ENCODE peak calls at places on chromosome 22, in ten cellular contexts. X is fibroblast of lung, N is MM.1S, B is adipocyte, O is IMR-90, H is astrocyte, K is neuronal stem cell, G is neural progenitor cell, L is colonic mucosa, U is mesenchymal stem cell. F is an unnamed sample. For H3K4me1, the result is how much of the 10 kb centered on the place peaks cover.

GRCh38 chr22:48734359-48734758 is 1093.3 kb downstream of the BRD1 start:
- DNase-seq in X (no peak), N (no peak), B (no peak), O (no peak), H (no peak), K (no peak), G (no peak), L (no peak), U (no peak), F (no peak)

GRCh38 chr22:49969751-49970527 is 9.4 kb downstream of the PIM3 start:
- DNase-seq in X (no peak), N (peak), B (no peak), O (no peak), H (no peak), K (no peak), G (no peak), L (peak), U (no peak), F (peak)

GRCh38 chr22:26529345-26529744 is 17.1 kb upstream of the TFIP11 start:
- DNase-seq in X (peak), N (no peak), B (peak), O (no peak), H (no peak), K (no peak), G (no peak), L (no peak), U (no peak), F (no peak)

GRCh38 chr22:21815357-21815756 is 52.1 kb downstream of the MAPK1 start:
- DNase-seq in X (no peak), N (no peak), B (no peak), O (no peak), H (no peak), K (no peak), G (no peak), L (no peak), U (no peak), F (no peak)

GRCh38 chr22:39207141-39208012 is 37.4 kb downstream of the PDGFB start:
- DNase-seq in X (peak), N (no peak), B (no peak), O (peak), H (peak), K (no peak), G (no peak), L (no peak), U (no peak), F (peak)

GRCh38 chr22:24140357-24140756 is 40.9 kb upstream of the SUSD2 start:
- DNase-seq in X (peak), N (no peak), B (no peak), O (peak), H (no peak), K (no peak), G (no peak), L (no peak), U (no peak), F (no peak)

GRCh38 chr22:41563051-41563711 is 2.4 kb downstream of the CSDC2 start:
- DNase-seq in X (peak), N (no peak), B (peak), O (peak), H (peak), K (no peak), G (no peak), L (no peak), U (peak), F (peak)

GRCh38 chr22:45454260-45454659 is 40.8 kb downstream of the RIBC2 start:
- DNase-seq in X (peak), N (no peak), B (peak), O (peak), H (no peak), K (no peak), G (no peak), L (no peak), U (no peak), F (no peak)

GRCh38 chr22:19213001-19213400 is 34.5 kb upstream of the SLC25A1 start:
- DNase-seq in X (no peak), N (no peak), B (no peak), O (no peak), H (no peak), K (no peak), G (no peak), L (no peak), U (no peak), F (no peak)

GRCh38 chr22:33923033-33923432 is 2.8 kb upstream of the LARGE1 start:
- DNase-seq in X (no peak), N (no peak), B (peak), O (peak), H (peak), K (no peak), G (no peak), L (no peak), U (peak), F (no peak)

GRCh38 chr22:41917906-41918791 is 3.3 kb upstream of the SHISA8 start:
- DNase-seq in X (peak), N (no peak), B (no peak), O (peak), H (peak), K (no peak), G (no peak), L (peak), U (peak), F (no peak)

GRCh38 chr22:20438678-20439492 is 1.3 kb upstream of the SCARF2 start:
- DNase-seq in X (no peak), N (no peak), B (peak), O (no peak), H (no peak), K (no peak), G (peak), L (no peak), U (peak), F (peak)

GRCh38 chr22:44731357-44731970 is 20.9 kb upstream of the ARHGAP8 start:
- DNase-seq in X (no peak), N (no peak), B (no peak), O (no peak), H (no peak), K (no peak), G (no peak), L (no peak), U (no peak), F (no peak)

GRCh38 chr22:20111045-20111688 is 4.7 kb upstream of the RANBP1 start:
- DNase-seq in X (peak), N (no peak), B (peak), O (peak), H (peak), K (no peak), G (peak), L (no peak), U (peak), F (peak)

GRCh38 chr22:19996694-19997384 is 19.8 kb downstream of the ARVCF start:
- DNase-seq in X (no peak), N (no peak), B (no peak), O (no peak), H (no peak), K (no peak), G (no peak), L (no peak), U (no peak), F (no peak)

GRCh38 chr22:43861529-43861928 is 784 bp downstream of the SULT4A1 start:
- DNase-seq in X (peak), N (no peak), B (no peak), O (peak), H (peak), K (no peak), G (no peak), L (no peak), U (no peak), F (no peak)

GRCh38 chr22:49303061-49303735 is 524.5 kb downstream of the BRD1 start:
- DNase-seq in X (no peak), N (no peak), B (no peak), O (no peak), H (no peak), K (no peak), G (no peak), L (no peak), U (no peak), F (peak)

GRCh38 chr22:32697331-32697995 is 104.0 kb upstream of the TIMP3 start:
- DNase-seq in X (no peak), N (no peak), B (no peak), O (no peak), H (no peak), K (no peak), G (no peak), L (no peak), U (no peak), F (no peak)

GRCh38 chr22:43436536-43437267 is 24.9 kb downstream of the MPPED1 start:
- DNase-seq in X (no peak), N (no peak), B (no peak), O (no peak), H (no peak), K (no peak), G (no peak), L (no peak), U (no peak), F (peak)

GRCh38 chr22:49305215-49305965 is 522.3 kb downstream of the BRD1 start:
- DNase-seq in X (no peak), N (peak), B (no peak), O (no peak), H (no peak), K (peak), G (peak), L (peak), U (no peak), F (peak)

GRCh38 chr22:43127166-43127908 is 15.9 kb downstream of the MCAT start:
- DNase-seq in X (no peak), N (no peak), B (no peak), O (no peak), H (no peak), K (no peak), G (no peak), L (peak), U (no peak), F (no peak)

GRCh38 chr22:48643066-48643731 is 1184.5 kb downstream of the BRD1 start:
- DNase-seq in X (no peak), N (no peak), B (no peak), O (no peak), H (no peak), K (no peak), G (no peak), L (no peak), U (no peak), F (no peak)

GRCh38 chr22:41857160-41857859 is 24.4 kb downstream of the SREBF2 start:
- DNase-seq in X (peak), N (no peak), B (peak), O (peak), H (peak), K (peak), G (peak), L (peak), U (peak), F (peak)

GRCh38 chr22:25488244-25489020 is 76.0 kb upstream of the GRK3 start:
- DNase-seq in X (peak), N (no peak), B (peak), O (peak), H (peak), K (no peak), G (no peak), L (peak), U (peak), F (no peak)

GRCh38 chr22:39916496-39916895 is 15.6 kb downstream of the GRAP2 start:
- DNase-seq in X (no peak), N (no peak), B (no peak), O (no peak), H (no peak), K (no peak), G (no peak), L (no peak), U (no peak), F (no peak)

GRCh38 chr22:45709866-45710265 is 38.2 kb downstream of the ATXN10 start:
- DNase-seq in X (peak), N (no peak), B (peak), O (peak), H (peak), K (no peak), G (no peak), L (no peak), U (peak), F (no peak)

GRCh38 chr22:44046485-44047141 is 22.5 kb downstream of the PARVB start:
- DNase-seq in X (no peak), N (no peak), B (no peak), O (no peak), H (no peak), K (no peak), G (no peak), L (no peak), U (no peak), F (peak)

GRCh38 chr22:35039625-35040024 is 26.3 kb upstream of the ISX start:
- DNase-seq in X (no peak), N (no peak), B (peak), O (no peak), H (no peak), K (no peak), G (no peak), L (no peak), U (no peak), F (peak)

GRCh38 chr22:32204856-32205722 is at the start of gene RFPL2:
- DNase-seq in X (no peak), N (no peak), B (no peak), O (peak), H (peak), K (peak), G (peak), L (no peak), U (peak), F (peak)

GRCh38 chr22:33579448-33580093 is 340.7 kb downstream of the LARGE1 start:
- DNase-seq in X (peak), N (peak), B (peak), O (peak), H (peak), K (peak), G (peak), L (peak), U (peak), F (peak)

GRCh38 chr22:25159028-25159427 is 40.6 kb upstream of the CRYBB3 start:
- DNase-seq in X (no peak), N (no peak), B (peak), O (no peak), H (peak), K (no peak), G (no peak), L (no peak), U (peak), F (no peak)

GRCh38 chr22:44753189-44754042 is 1.0 kb downstream of the ARHGAP8 start:
- DNase-seq in X (peak), N (no peak), B (peak), O (peak), H (peak), K (no peak), G (no peak), L (peak), U (no peak), F (peak)

GRCh38 chr22:22408731-22409696 is 99.5 kb downstream of the ZNF280B start:
- DNase-seq in X (peak), N (peak), B (peak), O (peak), H (no peak), K (peak), G (peak), L (no peak), U (peak), F (peak)

GRCh38 chr22:29797351-29797750 is 30.2 kb downstream of the UQCR10 start:
- DNase-seq in X (no peak), N (no peak), B (no peak), O (no peak), H (no peak), K (no peak), G (no peak), L (no peak), U (no peak), F (no peak)
- H3K4me1 ChIP-seq in X (under half), N (under half), B (under half), O (under half), H (under half), K (under half), G (under half), L (under half), U (under half), F (under half)

GRCh38 chr22:46917702-46918101 is 155.3 kb downstream of the TBC1D22A start:
- DNase-seq in X (no peak), N (no peak), B (no peak), O (no peak), H (no peak), K (no peak), G (no peak), L (peak), U (no peak), F (peak)

GRCh38 chr22:46914481-46914880 is 152.0 kb downstream of the TBC1D22A start:
- DNase-seq in X (no peak), N (no peak), B (no peak), O (no peak), H (no peak), K (no peak), G (no peak), L (no peak), U (no peak), F (no peak)

GRCh38 chr22:46914916-46915894 is 152.8 kb downstream of the TBC1D22A start:
- DNase-seq in X (no peak), N (peak), B (no peak), O (no peak), H (no peak), K (no peak), G (no peak), L (peak), U (no peak), F (no peak)

GRCh38 chr22:46916886-46917625 is 154.6 kb downstream of the TBC1D22A start:
- DNase-seq in X (no peak), N (no peak), B (no peak), O (no peak), H (no peak), K (no peak), G (no peak), L (peak), U (no peak), F (no peak)

DNA sequence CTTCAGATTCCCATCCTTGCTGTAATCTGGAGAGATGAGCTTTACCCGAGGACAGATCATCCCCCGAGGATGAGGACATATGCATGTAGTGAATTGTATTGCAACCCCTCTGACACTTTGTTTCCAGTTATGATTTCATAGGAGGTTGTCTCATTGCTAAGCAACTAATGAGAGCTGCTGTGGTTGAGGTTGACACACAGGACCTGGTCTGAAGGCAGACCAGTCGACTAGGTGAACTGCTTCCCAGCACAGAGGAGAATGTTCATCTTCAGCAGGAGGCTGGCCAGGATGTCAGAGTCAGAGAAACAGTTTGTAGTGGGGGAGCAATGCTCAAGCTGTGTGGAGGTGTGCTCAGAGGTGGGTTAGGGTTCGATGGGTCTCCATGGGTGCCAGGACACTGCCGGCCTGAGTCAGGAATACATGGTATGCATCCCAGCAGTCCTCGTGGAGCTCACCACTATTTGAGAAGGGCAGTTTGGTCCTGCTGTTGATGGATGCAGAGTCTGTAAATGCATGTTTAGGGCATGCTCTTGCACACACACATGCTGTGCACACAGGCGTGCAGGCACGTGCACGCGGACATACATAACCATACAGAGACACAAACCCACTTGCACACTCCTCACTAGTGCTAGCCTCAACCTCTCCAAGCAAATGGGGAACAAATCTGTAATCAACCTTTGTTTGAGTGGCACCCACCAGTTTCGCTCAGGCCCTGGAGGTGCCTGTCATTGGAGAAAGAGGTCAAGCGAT is 153.7 kb downstream of the TBC1D22A start:
- DNase-seq in X (no peak), N (no peak), B (no peak), O (no peak), H (no peak), K (no peak), G (no peak), L (peak), U (no peak), F (no peak)
- H3K9ac ChIP-seq in X (no peak), N (no peak), B (no peak), O (no peak), H (no peak), K (no peak), G (no peak), L (no peak), U (no peak), F (no peak)

DNA sequence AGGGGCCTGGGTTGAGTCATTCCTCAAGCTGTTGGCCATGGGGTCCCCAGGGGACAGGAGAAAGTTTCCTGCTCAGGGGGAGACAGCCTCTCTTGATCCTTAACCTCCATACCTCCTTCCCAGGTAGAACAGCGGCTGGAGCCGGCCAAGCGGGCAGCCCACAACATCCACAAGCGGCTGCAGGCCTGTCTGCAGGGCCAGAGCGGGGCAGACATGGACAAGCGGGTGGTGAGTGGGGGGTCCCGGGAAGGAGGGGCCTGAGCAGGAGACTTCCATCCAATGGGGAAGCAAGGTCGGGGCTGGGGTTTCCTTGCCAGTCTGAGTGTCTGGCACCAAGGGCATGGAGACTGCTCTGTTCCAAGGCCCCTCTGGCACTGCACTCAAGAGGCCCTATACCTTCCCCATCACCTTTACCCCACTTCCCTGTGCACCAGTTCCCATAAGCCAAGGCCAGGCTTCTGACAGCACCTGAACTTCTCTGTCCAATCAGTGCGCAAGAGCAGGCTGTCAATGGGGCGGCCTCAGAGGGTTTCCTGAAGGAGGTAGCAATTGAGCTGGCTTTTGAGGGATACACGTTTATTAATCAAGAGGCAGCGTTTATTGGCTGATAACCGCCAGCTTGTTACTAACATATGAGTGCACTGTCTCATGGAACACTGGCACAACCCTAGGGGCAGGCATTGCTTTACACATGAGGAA is 1.9 kb downstream of the SH3BP1 start:
- DNase-seq in X (no peak), N (no peak), B (no peak), O (no peak), H (no peak), K (no peak), G (no peak), L (peak), U (no peak), F (no peak)
- H3K4me1 ChIP-seq in X (under half), N (under half), B (under half), O (under half), H (under half), K (under half), G (under half), L (under half), U (half or more), F (under half)

GRCh38 chr22:36387914-36388864 is at the start of gene MYH9:
- DNase-seq in X (peak), N (peak), B (peak), O (peak), H (peak), K (peak), G (peak), L (peak), U (peak), F (peak)
- H3K9ac ChIP-seq in X (peak), N (peak), B (peak), O (peak), H (peak), K (peak), G (peak), L (peak), U (peak), F (peak)

GRCh38 chr22:36340621-36341020 is 47.1 kb downstream of the MYH9 start:
- DNase-seq in X (no peak), N (no peak), B (no peak), O (no peak), H (no peak), K (no peak), G (peak), L (no peak), U (no peak), F (no peak)
- H3K4me1 ChIP-seq in X (half or more), N (under half), B (under half), O (under half), H (half or more), K (under half), G (under half), L (under half), U (under half), F (under half)